ENCODE peak calls at places on chromosomes 6 and 20, in seven cellular contexts. W, A, G, X, V, P and O are unnamed samples.

GRCh38 chr6:159444073-159444472 is 249.0 kb downstream of the SOD2 start:
- DNase-seq in W (no peak), A (no peak), G (no peak), X (no peak), V (no peak), P (no peak), O (no peak)

GRCh38 chr6:28960846-28961500 is 37.2 kb upstream of the TRIM27 start:
- DNase-seq in W (no peak), A (no peak), G (no peak), X (no peak), V (no peak), P (peak), O (no peak)

GRCh38 chr6:147675281-147675680 is 166.8 kb downstream of the SAMD5 start:
- DNase-seq in W (no peak), A (no peak), G (no peak), X (no peak), V (no peak), P (no peak), O (no peak)

GRCh38 chr6:54801244-54801643 is 45.3 kb upstream of the FAM83B start:
- DNase-seq in W (no peak), A (no peak), G (no peak), X (no peak), V (no peak), P (no peak), O (no peak)

GRCh38 chr6:45450801-45451200 is 73.1 kb upstream of the SUPT3H start:
- DNase-seq in W (no peak), A (no peak), G (no peak), X (no peak), V (no peak), P (no peak), O (no peak)

GRCh38 chr6:87172292-87172691 is 16.9 kb downstream of the ZNF292 start:
- DNase-seq in W (no peak), A (no peak), G (no peak), X (no peak), V (no peak), P (no peak), O (no peak)

GRCh38 chr6:160141001-160141726 is 19.5 kb downstream of the SLC22A1 start:
- DNase-seq in W (no peak), A (no peak), G (no peak), X (no peak), V (no peak), P (no peak), O (no peak)

GRCh38 chr6:160226118-160226541 is 32.5 kb downstream of the SLC22A2 start:
- DNase-seq in W (no peak), A (no peak), G (no peak), X (no peak), V (no peak), P (no peak), O (no peak)

GRCh38 chr6:5190467-5190866 is 70.3 kb downstream of the LYRM4 start:
- DNase-seq in W (no peak), A (no peak), G (no peak), X (no peak), V (peak), P (no peak), O (no peak)

GRCh38 chr6:68256391-68256790 is 378.7 kb upstream of the ADGRB3 start:
- DNase-seq in W (no peak), A (no peak), G (no peak), X (no peak), V (no peak), P (no peak), O (no peak)

GRCh38 chr6:117264487-117265424 is 602 bp upstream of the VGLL2 start:
- DNase-seq in W (no peak), A (no peak), G (peak), X (peak), V (no peak), P (no peak), O (no peak)

GRCh38 chr6:153024401-153025017 is 22.0 kb upstream of the MTRF1L start:
- DNase-seq in W (peak), A (peak), G (peak), X (peak), V (peak), P (peak), O (peak)

GRCh38 chr6:36933102-36933501 is 21.4 kb upstream of the PI16 start:
- DNase-seq in W (no peak), A (no peak), G (no peak), X (no peak), V (no peak), P (no peak), O (no peak)

GRCh38 chr6:82568290-82568993 is 204.8 kb downstream of the TPBG start:
- DNase-seq in W (peak), A (no peak), G (no peak), X (no peak), V (no peak), P (no peak), O (no peak)

GRCh38 chr6:89260310-89260709 is 43.2 kb upstream of the GABRR1 start:
- DNase-seq in W (no peak), A (no peak), G (no peak), X (peak), V (no peak), P (peak), O (no peak)

GRCh38 chr20:9068232-9068781 is 580 bp upstream of the PLCB4 start:
- DNase-seq in W (no peak), A (no peak), G (peak), X (peak), V (no peak), P (peak), O (peak)

GRCh38 chr20:35478804-35479472 is 23.5 kb downstream of the CEP250 start:
- DNase-seq in W (no peak), A (no peak), G (no peak), X (peak), V (peak), P (no peak), O (no peak)

GRCh38 chr6:35202066-35202546 is 11.7 kb upstream of the SCUBE3 start:
- DNase-seq in W (no peak), A (no peak), G (no peak), X (no peak), V (no peak), P (no peak), O (no peak)

GRCh38 chr6:42276008-42276890 is 58.6 kb upstream of the MRPS10 start:
- DNase-seq in W (no peak), A (no peak), G (no peak), X (no peak), V (no peak), P (no peak), O (no peak)

GRCh38 chr20:64066984-64067605 is 4.1 kb downstream of the TCEA2 start:
- DNase-seq in W (no peak), A (no peak), G (no peak), X (no peak), V (no peak), P (no peak), O (no peak)

GRCh38 chr20:44467289-44467883 is 8.3 kb upstream of the TTPAL start:
- DNase-seq in W (no peak), A (no peak), G (peak), X (peak), V (peak), P (no peak), O (no peak)

GRCh38 chr6:134599079-134599478 is 281.2 kb upstream of the SGK1 start:
- DNase-seq in W (no peak), A (no peak), G (no peak), X (no peak), V (no peak), P (no peak), O (no peak)

GRCh38 chr6:147136057-147136456 is 68.2 kb upstream of the STXBP5 start:
- DNase-seq in W (no peak), A (no peak), G (no peak), X (no peak), V (no peak), P (no peak), O (no peak)

GRCh38 chr20:16801919-16802651 is 53.9 kb downstream of the OTOR start:
- DNase-seq in W (peak), A (peak), G (peak), X (peak), V (peak), P (peak), O (peak)

DNA sequence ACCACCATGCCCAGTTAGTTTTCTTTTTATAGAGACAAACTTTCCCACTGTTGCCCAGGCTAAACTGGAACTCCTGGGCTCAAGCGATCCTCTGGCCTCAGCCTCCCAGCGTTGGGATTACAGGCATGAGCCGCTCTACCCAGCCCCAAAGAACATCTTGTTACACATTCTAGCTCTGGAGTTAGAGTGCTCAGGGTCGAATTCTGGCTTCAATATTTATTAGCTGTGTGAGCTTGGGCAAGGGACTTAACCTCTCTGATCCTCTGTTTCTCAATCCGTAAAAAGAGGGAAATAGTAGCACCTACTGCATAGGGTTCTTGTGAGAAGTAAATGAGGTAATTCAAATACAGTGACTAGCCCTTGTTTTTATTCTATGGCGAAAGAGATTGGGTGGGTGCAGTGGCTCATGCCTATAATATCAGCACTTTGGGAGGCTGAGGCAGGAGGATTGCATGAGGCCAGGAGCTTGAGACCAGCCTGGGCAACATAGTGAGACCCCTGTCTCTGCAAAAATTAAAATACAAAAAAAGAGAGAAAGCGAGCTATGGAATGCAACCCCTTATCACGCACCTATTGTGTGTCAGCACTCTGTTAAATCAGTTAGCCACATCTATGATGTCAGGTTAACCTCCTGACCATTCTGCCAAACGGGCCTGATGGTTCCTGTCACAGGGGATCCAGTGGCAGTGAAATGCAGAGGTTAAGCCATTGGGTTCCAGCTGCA is 19.7 kb downstream of the BCAS4 start:
- DNase-seq in W (no peak), A (no peak), G (no peak), X (no peak), V (no peak), P (no peak), O (no peak)
- TF ChIP-seq JUND in W (no peak), A (no peak), G (no peak), X (no peak), V (no peak), P (peak), O (no peak)

DNA sequence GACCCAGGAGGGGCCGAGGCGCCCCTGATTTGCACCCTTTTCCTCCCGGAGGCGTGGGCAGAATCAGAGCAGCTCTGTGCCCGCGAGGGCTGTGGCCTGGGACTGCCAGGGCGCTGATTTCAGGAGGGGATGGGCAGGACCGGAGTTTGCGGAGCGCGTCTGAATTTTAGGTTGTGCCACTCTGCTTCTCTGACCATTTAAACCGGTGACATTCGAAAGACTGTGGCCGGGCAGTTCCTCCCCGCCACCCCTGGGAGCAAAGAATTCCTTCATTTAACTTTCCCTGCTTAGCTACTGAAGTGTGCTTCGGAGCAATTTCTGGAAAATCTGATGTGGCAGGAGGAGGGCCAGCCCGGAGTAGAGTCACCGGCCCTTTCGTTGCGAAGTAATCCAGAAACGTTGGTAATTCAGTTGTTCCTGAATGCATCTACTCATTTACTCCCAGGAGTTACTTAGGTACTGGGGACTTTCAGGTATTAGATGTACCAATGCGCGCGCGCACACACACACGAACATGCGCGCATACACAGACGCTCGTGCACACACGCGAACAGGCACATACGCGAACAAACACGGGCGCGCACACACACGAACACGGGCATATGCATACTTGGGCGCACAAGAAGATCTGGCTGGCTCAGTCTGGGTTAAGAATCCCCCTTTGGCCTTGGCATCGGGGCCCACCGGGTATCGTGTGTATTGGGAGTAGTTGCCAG is 576 bp downstream of the CCDC170 start:
- DNase-seq in W (no peak), A (no peak), G (peak), X (no peak), V (peak), P (no peak), O (peak)
- TF ChIP-seq JUND in W (no peak), A (no peak), G (no peak), X (no peak), V (no peak), P (no peak), O (no peak)

GRCh38 chr20:45833030-45833882 is at the start of gene SNX21:
- DNase-seq in W (no peak), A (no peak), G (peak), X (peak), V (peak), P (no peak), O (peak)
- TF ChIP-seq JUND in W (no peak), A (no peak), G (no peak), X (peak), V (no peak), P (no peak), O (no peak)

GRCh38 chr20:53752971-53753879 is 159.6 kb upstream of the ZNF217 start:
- DNase-seq in W (no peak), A (no peak), G (no peak), X (no peak), V (no peak), P (peak), O (no peak)
- TF ChIP-seq JUND in W (no peak), A (peak), G (no peak), X (no peak), V (no peak), P (no peak), O (no peak)